ENCODE peak calls at places on chromosomes 12 and 14, in eight cellular contexts. N is CD4-positive, alpha-beta memory T cell; U is RWPE1; V is ureter; B is GM12891; L is AG20443; T is H9; H is HEK293T. P is an unnamed sample.

GRCh38 chr12:3712209-3712992 is 40.5 kb downstream of the CRACR2A start:
- DNase-seq in U (no peak), V (no peak), T (no peak), N (no peak), B (no peak), H (no peak), L (no peak), P (no peak)

GRCh38 chr14:30243157-30243556 is 315.5 kb upstream of the PRKD1 start:
- DNase-seq in U (no peak), B (no peak), H (no peak), N (no peak), L (no peak), V (no peak), T (no peak), P (no peak)

GRCh38 chr14:91372680-91373495 is 44.7 kb downstream of the CCDC88C start:
- DNase-seq in L (no peak), B (no peak), H (no peak), N (no peak), V (no peak), T (no peak), U (no peak), P (no peak)

GRCh38 chr14:72682188-72682587 is 211.7 kb downstream of the DPF3 start:
- DNase-seq in L (peak), H (no peak), U (no peak), B (no peak), T (no peak), V (no peak), N (no peak), P (peak)

GRCh38 chr12:69851976-69852375 is 26.9 kb downstream of the MYRFL start:
- DNase-seq in T (no peak), U (no peak), V (no peak), L (no peak), H (no peak), N (no peak), B (no peak), P (peak)

GRCh38 chr14:95225251-95225887 is 68.0 kb upstream of the DICER1 start:
- DNase-seq in H (no peak), U (no peak), N (no peak), L (no peak), B (no peak), V (no peak), T (no peak), P (no peak)

GRCh38 chr14:31934767-31935266 is 142.3 kb upstream of the ARHGAP5 start:
- DNase-seq in V (peak), T (peak), L (peak), B (no peak), N (peak), H (peak), U (peak), P (peak)

GRCh38 chr12:58372298-58372697 is 430.9 kb downstream of the ATP23 start:
- DNase-seq in N (no peak), H (no peak), U (no peak), L (no peak), B (no peak), T (no peak), V (no peak), P (no peak)

GRCh38 chr12:128761305-128761880 is 62.4 kb downstream of the SLC15A4 start:
- DNase-seq in N (no peak), V (no peak), U (no peak), T (no peak), B (no peak), L (no peak), H (no peak), P (no peak)

GRCh38 chr12:75632452-75632851 is 121.0 kb upstream of the KRR1 start:
- DNase-seq in B (no peak), T (no peak), U (no peak), L (no peak), V (no peak), H (no peak), N (no peak), P (no peak)

GRCh38 chr14:40240456-40240855 is 808.2 kb upstream of the FBXO33 start:
- DNase-seq in H (no peak), L (no peak), V (no peak), U (no peak), N (no peak), B (no peak), T (no peak), P (no peak)

GRCh38 chr12:87953257-87953860 is 75.8 kb downstream of the C12orf50 start:
- DNase-seq in N (no peak), U (peak), V (no peak), L (peak), H (peak), B (no peak), T (no peak), P (peak)

GRCh38 chr14:100777366-100778077 is 48.4 kb upstream of the MEG3 start:
- DNase-seq in T (no peak), U (no peak), B (no peak), V (no peak), H (no peak), N (no peak), L (no peak), P (no peak)

GRCh38 chr12:92927436-92928116 is 1.5 kb downstream of the EEA1 start:
- DNase-seq in B (no peak), V (no peak), N (peak), U (peak), L (peak), T (no peak), H (no peak), P (peak)

GRCh38 chr14:95597784-95598204 is 62.9 kb downstream of the GLRX5 start:
- DNase-seq in L (peak), N (no peak), T (peak), H (peak), V (no peak), B (no peak), U (no peak), P (peak)

GRCh38 chr12:117699575-117699974 is 269.2 kb downstream of the KSR2 start:
- DNase-seq in U (no peak), L (no peak), B (no peak), H (no peak), T (no peak), V (no peak), N (no peak), P (no peak)

GRCh38 chr14:91113829-91114078 is at the start of gene DGLUCY:
- DNase-seq in H (peak), T (no peak), L (peak), N (no peak), U (no peak), V (no peak), B (peak), P (no peak)

GRCh38 chr14:51865953-51866747 is 5.7 kb downstream of the GNG2 start:
- DNase-seq in B (no peak), H (no peak), U (no peak), N (peak), T (no peak), V (no peak), L (no peak), P (no peak)

GRCh38 chr12:9378430-9378835 is 170.2 kb upstream of the PZP start:
- DNase-seq in U (peak), H (peak), T (peak), N (no peak), L (no peak), V (no peak), B (no peak), P (no peak)

GRCh38 chr14:100047600-100047999 is 17.6 kb upstream of the EVL start:
- DNase-seq in U (no peak), T (no peak), H (no peak), V (no peak), L (no peak), N (no peak), B (no peak), P (no peak)

GRCh38 chr12:83818888-83819287 is 1093.7 kb downstream of the SLC6A15 start:
- DNase-seq in V (no peak), U (peak), B (no peak), L (peak), H (no peak), N (no peak), T (no peak), P (peak)

GRCh38 chr14:29782041-29782440 is 145.6 kb downstream of the PRKD1 start:
- DNase-seq in U (no peak), N (no peak), B (no peak), V (no peak), H (no peak), L (no peak), T (no peak), P (no peak)

GRCh38 chr14:21071225-21072041 is 1.3 kb downstream of the ARHGEF40 start:
- DNase-seq in L (peak), U (peak), V (peak), N (peak), T (peak), H (peak), B (peak), P (peak)

GRCh38 chr14:78425332-78425731 is 255.2 kb downstream of the NRXN3 start:
- DNase-seq in V (no peak), B (no peak), T (no peak), U (no peak), L (no peak), N (no peak), H (no peak), P (no peak)

GRCh38 chr12:55738113-55739024 is 4.6 kb upstream of the GDF11 start:
- DNase-seq in H (peak), N (peak), T (peak), B (no peak), L (peak), V (peak), U (peak), P (peak)

GRCh38 chr12:16258963-16259362 is 18.5 kb downstream of the SLC15A5 start:
- DNase-seq in V (no peak), B (no peak), T (no peak), N (no peak), H (no peak), U (no peak), L (peak), P (no peak)

GRCh38 chr14:103122578-103123127 is 608 bp upstream of the TNFAIP2 start:
- DNase-seq in N (no peak), T (peak), L (no peak), B (no peak), H (no peak), V (no peak), U (no peak), P (no peak)

GRCh38 chr14:104322531-104323466 is 184.4 kb downstream of the KIF26A start:
- DNase-seq in U (no peak), V (no peak), H (no peak), T (peak), B (no peak), L (no peak), N (no peak), P (no peak)

GRCh38 chr12:7747196-7747595 is at the start of gene CLEC4C:
- DNase-seq in T (no peak), H (no peak), V (no peak), N (no peak), U (no peak), B (peak), L (no peak), P (no peak)

GRCh38 chr12:52551466-52551865 is 1.5 kb downstream of the KRT71 start:
- DNase-seq in B (no peak), N (no peak), L (no peak), T (no peak), H (no peak), V (no peak), U (no peak), P (no peak)

GRCh38 chr12:126936181-126936851 is 1330.7 kb upstream of the TMEM132C start:
- DNase-seq in N (no peak), H (no peak), L (no peak), T (no peak), U (no peak), B (no peak), V (peak), P (no peak)

GRCh38 chr14:59395672-59396071 is 69.5 kb downstream of the GPR135 start:
- DNase-seq in T (no peak), V (no peak), H (no peak), N (no peak), U (no peak), B (no peak), L (no peak), P (no peak)

GRCh38 chr12:94994312-94994711 is 9.2 kb downstream of the NDUFA12 start:
- DNase-seq in B (no peak), N (no peak), V (no peak), L (peak), H (no peak), U (peak), T (no peak), P (peak)

GRCh38 chr14:86999076-86999475 is 993.9 kb downstream of the GALC start:
- DNase-seq in U (no peak), B (no peak), V (no peak), N (no peak), L (peak), T (no peak), H (no peak), P (no peak)

GRCh38 chr14:68249534-68250517 is 430.2 kb downstream of the RAD51B start:
- DNase-seq in T (no peak), B (no peak), H (no peak), U (no peak), V (no peak), L (peak), N (no peak), P (no peak)